ENCODE peak calls at places on chromosomes 3 and 15, in four cellular contexts. One of them, this sample, is unnamed.

GRCh38 chr3:128501431-128501830 is 8.4 kb upstream of the GATA2 start:
- DNase-seq in stimulated activated CD4-positive, alpha-beta T cell treated with anti-CD3 and anti-CD28 coated beads, Interleukin-2, amount 100 ng/mL, for 24 hours: no peak
- DNase-seq in AG09319: no peak
- DNase-seq in stimulated activated CD8-positive, alpha-beta memory T cell treated with anti-CD3 and anti-CD28 coated beads, Interleukin-4, amount 100 ng/mL, for 4 hours: no peak
- DNase-seq in this sample: no peak

GRCh38 chr3:31064021-31064420 is 169.6 kb upstream of the GADL1 start:
- DNase-seq in stimulated activated CD4-positive, alpha-beta T cell treated with anti-CD3 and anti-CD28 coated beads, Interleukin-2, amount 100 ng/mL, for 24 hours: no peak
- DNase-seq in AG09319: peak
- DNase-seq in stimulated activated CD8-positive, alpha-beta memory T cell treated with anti-CD3 and anti-CD28 coated beads, Interleukin-4, amount 100 ng/mL, for 4 hours: no peak
- DNase-seq in this sample: no peak

GRCh38 chr3:13858768-13859520 is 20.9 kb downstream of the WNT7A start:
- DNase-seq in stimulated activated CD4-positive, alpha-beta T cell treated with anti-CD3 and anti-CD28 coated beads, Interleukin-2, amount 100 ng/mL, for 24 hours: no peak
- DNase-seq in AG09319: no peak
- DNase-seq in stimulated activated CD8-positive, alpha-beta memory T cell treated with anti-CD3 and anti-CD28 coated beads, Interleukin-4, amount 100 ng/mL, for 4 hours: no peak
- DNase-seq in this sample: no peak

GRCh38 chr3:194682651-194683310 is 2.9 kb upstream of the FAM43A start:
- DNase-seq in stimulated activated CD4-positive, alpha-beta T cell treated with anti-CD3 and anti-CD28 coated beads, Interleukin-2, amount 100 ng/mL, for 24 hours: peak
- DNase-seq in AG09319: peak
- DNase-seq in stimulated activated CD8-positive, alpha-beta memory T cell treated with anti-CD3 and anti-CD28 coated beads, Interleukin-4, amount 100 ng/mL, for 4 hours: peak
- DNase-seq in this sample: peak

GRCh38 chr3:112339609-112340008 is 6.7 kb downstream of the CD200 start:
- DNase-seq in stimulated activated CD4-positive, alpha-beta T cell treated with anti-CD3 and anti-CD28 coated beads, Interleukin-2, amount 100 ng/mL, for 24 hours: no peak
- DNase-seq in AG09319: no peak
- DNase-seq in stimulated activated CD8-positive, alpha-beta memory T cell treated with anti-CD3 and anti-CD28 coated beads, Interleukin-4, amount 100 ng/mL, for 4 hours: no peak
- DNase-seq in this sample: no peak

GRCh38 chr3:186117521-186118111 is 8.7 kb upstream of the ETV5 start:
- DNase-seq in stimulated activated CD4-positive, alpha-beta T cell treated with anti-CD3 and anti-CD28 coated beads, Interleukin-2, amount 100 ng/mL, for 24 hours: no peak
- DNase-seq in AG09319: no peak
- DNase-seq in stimulated activated CD8-positive, alpha-beta memory T cell treated with anti-CD3 and anti-CD28 coated beads, Interleukin-4, amount 100 ng/mL, for 4 hours: no peak
- DNase-seq in this sample: no peak

GRCh38 chr3:14836049-14836468 is 17.3 kb downstream of the FGD5 start:
- DNase-seq in stimulated activated CD4-positive, alpha-beta T cell treated with anti-CD3 and anti-CD28 coated beads, Interleukin-2, amount 100 ng/mL, for 24 hours: no peak
- DNase-seq in AG09319: no peak
- DNase-seq in stimulated activated CD8-positive, alpha-beta memory T cell treated with anti-CD3 and anti-CD28 coated beads, Interleukin-4, amount 100 ng/mL, for 4 hours: no peak
- DNase-seq in this sample: no peak

GRCh38 chr15:80405970-80406369 is 1.8 kb downstream of the ARNT2 start:
- DNase-seq in stimulated activated CD4-positive, alpha-beta T cell treated with anti-CD3 and anti-CD28 coated beads, Interleukin-2, amount 100 ng/mL, for 24 hours: no peak
- DNase-seq in AG09319: no peak
- DNase-seq in stimulated activated CD8-positive, alpha-beta memory T cell treated with anti-CD3 and anti-CD28 coated beads, Interleukin-4, amount 100 ng/mL, for 4 hours: no peak
- DNase-seq in this sample: no peak

GRCh38 chr15:41577863-41578735 is 19.1 kb downstream of the TYRO3 start:
- DNase-seq in stimulated activated CD4-positive, alpha-beta T cell treated with anti-CD3 and anti-CD28 coated beads, Interleukin-2, amount 100 ng/mL, for 24 hours: no peak
- DNase-seq in AG09319: no peak
- DNase-seq in stimulated activated CD8-positive, alpha-beta memory T cell treated with anti-CD3 and anti-CD28 coated beads, Interleukin-4, amount 100 ng/mL, for 4 hours: no peak
- DNase-seq in this sample: no peak

This sample was measured in AG04449.